ENCODE peak calls at places on chromosome 6, in nine cellular contexts. X is thyroid gland; N is PC-9; E is CD8-positive, alpha-beta T cell; M is mammary epithelial cell; U is CD8-positive, alpha-beta memory T cell; L is OCI-LY7; O is breast epithelium; T is testis. C is an unnamed sample. For H3K9me3 and H3K4me1, the result is how much of the 10 kb centered on the place peaks cover.

GRCh38 chr6:14711056-14711703 is 534.7 kb upstream of the JARID2 start:
- DNase-seq in M (peak), U (peak), O (no peak), L (peak), X (no peak), N (peak), T (peak), E (no peak), C (no peak)

GRCh38 chr6:84467296-84467695 is 239.9 kb upstream of the CEP162 start:
- DNase-seq in N (no peak), T (no peak), U (no peak), M (no peak), E (no peak), X (no peak), O (no peak), L (no peak), C (no peak)

GRCh38 chr6:11911535-11911934 is 100.6 kb upstream of the HIVEP1 start:
- DNase-seq in E (no peak), N (no peak), L (no peak), O (no peak), U (no peak), X (no peak), M (no peak), T (no peak), C (no peak)

GRCh38 chr6:16635810-16636602 is 125.3 kb downstream of the ATXN1 start:
- DNase-seq in L (no peak), T (peak), O (no peak), U (no peak), N (peak), M (peak), X (peak), E (no peak), C (no peak)

GRCh38 chr6:119672725-119673124 is 323.2 kb upstream of the MAN1A1 start:
- DNase-seq in N (no peak), U (no peak), M (no peak), T (no peak), X (no peak), E (no peak), O (no peak), L (no peak), C (no peak)

GRCh38 chr6:1481326-1481725 is 92.0 kb downstream of the FOXF2 start:
- DNase-seq in E (no peak), N (peak), O (no peak), T (no peak), X (no peak), L (no peak), M (peak), U (no peak), C (no peak)

GRCh38 chr6:123030292-123030691 is 34.3 kb downstream of the CLVS2 start:
- DNase-seq in N (no peak), T (no peak), M (peak), L (no peak), O (no peak), U (no peak), X (no peak), E (no peak), C (no peak)

GRCh38 chr6:93858213-93858612 is 438.9 kb upstream of the EPHA7 start:
- DNase-seq in O (no peak), X (no peak), T (no peak), L (no peak), U (no peak), N (no peak), E (no peak), M (no peak), C (no peak)

GRCh38 chr6:14944593-14944992 is 301.3 kb upstream of the JARID2 start:
- DNase-seq in T (no peak), O (no peak), E (no peak), X (no peak), M (peak), L (no peak), U (no peak), N (no peak), C (no peak)

GRCh38 chr6:84892666-84893065 is 128.3 kb upstream of the TBX18 start:
- DNase-seq in L (no peak), E (no peak), X (no peak), N (no peak), M (peak), U (no peak), T (no peak), O (no peak), C (no peak)

GRCh38 chr6:149648148-149649145 is at the start of gene KATNA1:
- DNase-seq in X (peak), O (peak), U (peak), T (peak), M (peak), N (peak), E (peak), L (peak), C (peak)

DNA sequence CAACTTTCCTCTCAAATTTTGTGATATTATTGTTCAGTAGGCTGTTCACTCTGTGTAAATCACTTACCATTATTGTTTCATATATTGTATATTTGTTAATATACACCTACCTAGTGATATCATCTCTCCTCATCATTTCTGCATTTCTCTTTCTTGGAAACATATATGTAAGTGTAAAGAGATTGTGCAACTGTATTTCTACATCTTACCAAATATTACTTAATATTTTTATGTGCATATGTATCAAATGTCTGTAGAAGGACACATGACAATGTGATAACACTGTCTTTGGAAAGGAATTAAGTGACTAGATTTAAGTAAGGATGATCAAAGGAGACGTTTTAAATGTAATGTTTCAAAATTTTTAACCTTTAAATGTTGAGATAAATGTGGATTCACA is 30.2 kb downstream of the ZNF322 start:
- DNase-seq in U (no peak), T (no peak), M (no peak), L (no peak), O (no peak), N (no peak), X (no peak), E (no peak), C (no peak)
- H3K9me3 ChIP-seq in U (under half), T (under half), M (under half), L (under half), O (under half), N (under half), X (under half), E (under half), C (under half)

DNA sequence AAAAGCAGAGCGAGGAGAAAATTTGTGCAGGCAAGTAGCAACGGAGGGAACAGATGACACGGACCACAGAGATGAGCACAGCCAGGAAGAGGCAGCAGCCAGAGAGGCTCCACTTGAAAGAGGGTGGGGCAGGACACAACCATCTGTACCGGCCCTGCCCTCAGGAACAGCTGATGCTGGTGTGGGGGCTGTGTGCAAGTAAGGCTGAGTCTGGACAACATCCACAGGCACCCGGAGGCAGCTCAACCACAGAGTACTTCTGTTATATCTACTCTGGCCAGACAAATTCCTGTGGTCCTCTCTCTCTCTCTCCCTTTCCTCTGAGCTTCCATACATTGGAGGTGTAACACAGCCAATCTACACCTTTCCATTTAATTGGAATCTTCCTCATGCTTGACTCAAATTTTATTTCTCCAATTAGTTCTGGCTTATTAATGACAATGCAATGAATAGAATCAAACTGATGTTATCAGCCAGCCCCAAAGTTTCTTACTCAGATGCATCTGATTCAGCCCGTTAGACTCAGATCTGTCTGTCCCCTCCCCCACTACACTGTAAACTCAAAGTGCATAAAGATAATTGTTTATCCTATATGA is 24.9 kb downstream of the KIF13A start:
- DNase-seq in X (no peak), N (no peak), M (peak), O (peak), T (peak), L (no peak), U (no peak), E (no peak), C (no peak)
- H3K4me1 ChIP-seq in X (under half), N (under half), M (under half), O (under half), T (under half), L (under half), U (under half), E (under half), C (under half)

DNA sequence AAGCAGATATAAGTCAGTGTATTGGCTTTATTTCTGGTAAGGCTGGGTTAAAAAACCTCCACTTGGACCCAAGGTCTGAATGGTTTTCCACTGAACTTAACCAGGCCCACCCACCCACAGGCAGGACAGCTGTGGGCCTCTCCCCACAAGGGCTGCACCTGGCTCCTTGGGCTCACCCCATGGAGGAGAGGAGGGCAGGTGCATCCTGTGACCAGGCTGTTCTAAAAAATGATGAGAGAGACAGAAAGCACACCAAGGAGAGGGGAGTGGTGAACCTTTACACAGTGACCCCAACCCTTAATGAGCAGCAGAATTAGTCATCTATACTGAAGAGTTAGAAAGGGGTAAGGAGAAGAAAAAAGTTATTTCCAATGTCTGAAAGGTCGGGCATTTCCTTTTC is 34.5 kb upstream of the DUSP22 start:
- DNase-seq in E (no peak), U (no peak), O (no peak), T (no peak), N (no peak), M (no peak), L (peak), X (no peak), C (no peak)
- H3K27ac ChIP-seq in E (no peak), U (no peak), O (no peak), T (no peak), N (no peak), M (no peak), L (peak), X (no peak), C (no peak)

GRCh38 chr6:31001489-31001888 is 8.8 kb upstream of the MUC22 start:
- DNase-seq in X (no peak), O (no peak), M (no peak), T (no peak), N (no peak), L (no peak), E (no peak), U (no peak), C (no peak)
- H3K9me3 ChIP-seq in X (under half), O (under half), M (under half), T (under half), N (under half), L (under half), E (under half), U (under half), C (under half)

GRCh38 chr6:135185483-135185882 is 4.4 kb downstream of the MYB start:
- DNase-seq in T (no peak), L (no peak), X (no peak), O (no peak), M (peak), E (no peak), U (no peak), N (no peak), C (no peak)
- H3K4me1 ChIP-seq in T (under half), L (under half), X (under half), O (under half), M (under half), E (under half), U (under half), N (under half), C (under half)

GRCh38 chr6:3131695-3132094 is 13.2 kb downstream of the BPHL start:
- DNase-seq in T (no peak), L (no peak), X (no peak), O (no peak), N (no peak), E (no peak), U (no peak), M (no peak), C (no peak)

GRCh38 chr6:3137057-3137777 is 18.7 kb downstream of the BPHL start:
- DNase-seq in U (no peak), T (no peak), E (no peak), X (peak), M (no peak), N (no peak), L (no peak), O (no peak), C (no peak)

GRCh38 chr6:3136361-3136760 is 17.9 kb downstream of the BPHL start:
- DNase-seq in M (no peak), N (no peak), O (no peak), E (no peak), L (no peak), U (no peak), T (no peak), X (no peak), C (no peak)

GRCh38 chr6:3135668-3136297 is 17.3 kb downstream of the BPHL start:
- DNase-seq in X (no peak), M (no peak), L (no peak), U (no peak), O (no peak), E (no peak), N (no peak), T (no peak), C (no peak)

DNA sequence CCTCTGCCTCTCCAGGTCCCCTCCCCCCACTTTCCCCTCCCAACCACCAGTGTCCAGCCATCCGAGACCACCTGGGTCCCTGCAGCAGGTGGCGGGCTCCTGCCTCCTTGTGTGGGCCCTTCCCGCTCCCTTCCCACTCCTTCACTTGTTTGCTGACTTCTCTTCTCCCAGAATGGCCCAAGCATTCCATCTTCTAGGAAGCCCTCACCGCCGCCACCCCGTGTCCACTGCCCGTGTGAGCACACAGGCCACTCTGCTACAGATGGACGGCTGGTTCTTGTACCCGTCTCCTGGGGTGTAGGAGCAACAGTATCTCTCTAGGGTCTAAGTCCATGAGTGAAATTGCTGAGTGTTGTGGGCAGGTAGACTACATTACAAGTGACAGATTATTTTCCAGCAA is 15.0 kb downstream of the BPHL start:
- DNase-seq in L (no peak), M (no peak), N (no peak), O (no peak), T (no peak), U (no peak), X (no peak), E (no peak), C (no peak)
- H3K27ac ChIP-seq in L (no peak), M (no peak), N (no peak), O (no peak), T (no peak), U (no peak), X (no peak), E (no peak), C (no peak)

GRCh38 chr6:324729-325125 is 32.4 kb downstream of the DUSP22 start:
- DNase-seq in E (no peak), N (no peak), X (no peak), L (no peak), T (no peak), O (no peak), M (no peak), U (no peak), C (no peak)
- H3K9me3 ChIP-seq in E (under half), N (under half), X (under half), L (under half), T (under half), O (under half), M (under half), U (under half), C (under half)

GRCh38 chr6:45698046-45698445 is 317.6 kb downstream of the CLIC5 start:
- DNase-seq in U (no peak), L (no peak), X (no peak), E (no peak), O (no peak), T (no peak), M (no peak), N (no peak), C (no peak)

GRCh38 chr6:45692021-45692420 is 314.3 kb upstream of the SUPT3H start:
- DNase-seq in L (no peak), T (no peak), E (no peak), N (no peak), M (no peak), X (no peak), O (no peak), U (no peak), C (no peak)

GRCh38 chr6:45699663-45700062 is 316.0 kb downstream of the CLIC5 start:
- DNase-seq in O (no peak), L (no peak), N (no peak), T (no peak), E (no peak), U (no peak), M (no peak), X (no peak), C (no peak)

GRCh38 chr6:45697605-45698004 is 318.1 kb downstream of the CLIC5 start:
- DNase-seq in O (no peak), T (no peak), L (no peak), N (peak), M (peak), U (no peak), X (no peak), E (no peak), C (no peak)

DNA sequence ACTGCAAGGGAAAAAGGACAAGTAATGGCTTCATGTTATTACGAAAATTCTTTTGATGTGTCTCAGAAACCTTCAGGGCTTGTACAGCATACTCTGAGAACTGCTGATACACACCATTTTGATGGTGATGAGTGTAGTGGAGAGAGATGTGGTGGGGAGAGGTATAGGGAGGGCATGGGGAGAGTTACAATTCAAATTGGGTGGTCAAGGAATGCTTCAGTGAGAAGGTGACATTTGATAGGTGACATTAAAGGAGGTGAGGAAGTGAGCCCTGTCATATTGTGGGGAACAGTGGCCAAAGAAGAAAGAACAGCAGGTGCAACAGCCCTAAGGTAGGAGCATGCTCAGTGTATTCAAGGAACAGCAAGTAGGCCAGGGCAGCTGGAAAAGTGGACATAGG is 318.9 kb downstream of the CLIC5 start:
- DNase-seq in U (no peak), L (no peak), E (no peak), X (no peak), T (no peak), O (no peak), N (no peak), M (no peak), C (no peak)
- H3K4me1 ChIP-seq in U (under half), L (under half), E (under half), X (under half), T (under half), O (under half), N (under half), M (under half), C (under half)

C was measured in ascending aorta.